ENCODE peak calls at places on chromosomes 11 and 22, in five cellular contexts. A is astrocyte of the spinal cord, K is RWPE1, Z is osteocyte, D is GM10248. P is an unnamed sample.

GRCh38 chr11:44246726-44247125 is 63.2 kb downstream of the ALX4 start:
- DNase-seq in A (no peak), K (no peak), Z (no peak), D (no peak), P (no peak)

GRCh38 chr11:1129666-1130160 is 28.0 kb upstream of the MUC5AC start:
- DNase-seq in A (no peak), K (no peak), Z (no peak), D (no peak), P (peak)

GRCh38 chr11:1817511-1817910 is 17.3 kb upstream of the SYT8 start:
- DNase-seq in A (no peak), K (peak), Z (no peak), D (no peak), P (no peak)

GRCh38 chr11:3014314-3014938 is 22.3 kb upstream of the NAP1L4 start:
- DNase-seq in A (peak), K (no peak), Z (no peak), D (no peak), P (no peak)

GRCh38 chr11:76680517-76681425 is 10.2 kb upstream of the LRRC32 start:
- DNase-seq in A (peak), K (peak), Z (peak), D (peak), P (peak)

GRCh38 chr11:72422414-72422813 is 11.9 kb downstream of the CLPB start:
- DNase-seq in A (no peak), K (no peak), Z (no peak), D (no peak), P (no peak)

GRCh38 chr11:16160146-16160545 is 196.2 kb downstream of the SOX6 start:
- DNase-seq in A (no peak), K (no peak), Z (no peak), D (no peak), P (no peak)

GRCh38 chr11:64436025-64436424 is 77.1 kb downstream of the RPS6KA4 start:
- DNase-seq in A (no peak), K (no peak), Z (no peak), D (no peak), P (no peak)

GRCh38 chr11:111586305-111586915 is 15.8 kb upstream of the SIK2 start:
- DNase-seq in A (peak), K (peak), Z (no peak), D (peak), P (peak)

GRCh38 chr22:49207008-49207775 is 620.5 kb downstream of the BRD1 start:
- DNase-seq in A (no peak), K (no peak), Z (peak), D (no peak), P (no peak)

GRCh38 chr11:119126675-119127268 is 5.4 kb downstream of the HINFP start:
- DNase-seq in A (no peak), K (no peak), Z (no peak), D (no peak), P (no peak)

GRCh38 chr22:17269607-17270261 is 50.5 kb upstream of the ADA2 start:
- DNase-seq in A (no peak), K (no peak), Z (no peak), D (no peak), P (no peak)

GRCh38 chr11:10809373-10810199 is 860 bp upstream of the EIF4G2 start:
- DNase-seq in A (peak), K (peak), Z (peak), D (no peak), P (peak)

GRCh38 chr11:86214710-86215109 is 29.8 kb upstream of the EED start:
- DNase-seq in A (no peak), K (no peak), Z (no peak), D (peak), P (peak)

GRCh38 chr11:114027396-114027795 is 32.1 kb upstream of the ZBTB16 start:
- DNase-seq in A (no peak), K (no peak), Z (no peak), D (no peak), P (no peak)

GRCh38 chr22:39431821-39432251 is 25.0 kb upstream of the MGAT3 start:
- DNase-seq in A (peak), K (no peak), Z (no peak), D (no peak), P (no peak)

GRCh38 chr22:37351268-37351667 is 69.0 kb downstream of the CYTH4 start:
- DNase-seq in A (no peak), K (no peak), Z (no peak), D (no peak), P (no peak)

GRCh38 chr11:47233989-47234668 is 14.5 kb downstream of the ACP2 start:
- DNase-seq in A (peak), K (no peak), Z (no peak), D (no peak), P (no peak)
- TF ChIP-seq CTCF in A (peak), K (no peak), Z (peak), D (no peak), P (no peak)

GRCh38 chr11:20387262-20388095 is at the start of gene PRMT3:
- DNase-seq in A (peak), K (peak), Z (peak), D (peak), P (peak)
- TF ChIP-seq CTCF in A (no peak), K (peak), Z (no peak), D (no peak), P (peak)

DNA sequence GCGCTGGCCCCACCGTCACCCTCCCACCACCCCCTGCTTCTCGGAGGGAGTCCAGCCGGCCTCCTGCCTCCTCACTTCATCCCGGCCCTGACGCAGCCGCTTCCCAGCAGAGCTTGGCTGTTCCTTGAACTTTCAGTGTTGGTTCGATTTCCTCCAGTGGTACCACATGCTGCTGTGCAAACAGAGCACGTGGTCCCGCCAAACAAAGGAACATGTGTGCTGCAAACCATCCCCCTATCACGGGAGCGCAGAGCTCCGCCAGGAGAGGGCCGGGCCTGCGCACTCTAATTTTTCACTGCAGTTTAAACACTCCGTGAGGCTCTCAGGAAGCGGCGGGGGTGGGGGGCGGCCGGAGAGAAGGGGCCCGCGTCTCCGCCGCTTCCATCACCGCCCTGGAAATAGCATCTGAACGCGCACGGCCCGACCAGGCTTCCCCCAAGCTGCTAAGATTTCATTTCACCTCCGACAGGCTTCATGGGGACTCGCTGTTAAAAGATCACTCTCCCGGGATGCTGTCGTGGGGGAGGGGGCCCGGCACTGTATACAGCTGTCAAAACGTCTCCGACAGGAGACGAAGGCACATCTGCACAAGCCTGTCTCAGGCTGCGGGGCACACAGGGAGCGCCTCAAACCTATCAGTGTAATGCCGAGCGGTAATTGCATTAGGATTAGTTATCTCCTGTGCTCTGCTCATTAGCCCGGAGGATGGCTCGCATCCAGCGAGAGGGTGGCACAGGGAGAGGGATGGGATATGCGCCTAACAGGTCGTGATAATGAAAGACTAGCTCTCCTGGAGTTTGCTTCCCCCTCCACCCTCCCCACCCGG is 269.9 kb upstream of the SORL1-AS1 start:
- DNase-seq in A (peak), K (peak), Z (peak), D (peak), P (peak)
- TF ChIP-seq CTCF in A (no peak), K (no peak), Z (peak), D (no peak), P (no peak)

GRCh38 chr22:46537221-46537945 is at the start of gene CELSR1:
- DNase-seq in A (no peak), K (no peak), Z (no peak), D (peak), P (peak)

GRCh38 chr22:46539169-46539568 is 1.7 kb upstream of the CELSR1 start:
- DNase-seq in A (no peak), K (no peak), Z (no peak), D (no peak), P (no peak)

GRCh38 chr22:46538816-46539163 is 1.4 kb upstream of the CELSR1 start:
- DNase-seq in A (no peak), K (no peak), Z (no peak), D (no peak), P (no peak)

GRCh38 chr22:46536559-46537220 is 730 bp downstream of the CELSR1 start:
- DNase-seq in A (no peak), K (no peak), Z (no peak), D (no peak), P (peak)

DNA sequence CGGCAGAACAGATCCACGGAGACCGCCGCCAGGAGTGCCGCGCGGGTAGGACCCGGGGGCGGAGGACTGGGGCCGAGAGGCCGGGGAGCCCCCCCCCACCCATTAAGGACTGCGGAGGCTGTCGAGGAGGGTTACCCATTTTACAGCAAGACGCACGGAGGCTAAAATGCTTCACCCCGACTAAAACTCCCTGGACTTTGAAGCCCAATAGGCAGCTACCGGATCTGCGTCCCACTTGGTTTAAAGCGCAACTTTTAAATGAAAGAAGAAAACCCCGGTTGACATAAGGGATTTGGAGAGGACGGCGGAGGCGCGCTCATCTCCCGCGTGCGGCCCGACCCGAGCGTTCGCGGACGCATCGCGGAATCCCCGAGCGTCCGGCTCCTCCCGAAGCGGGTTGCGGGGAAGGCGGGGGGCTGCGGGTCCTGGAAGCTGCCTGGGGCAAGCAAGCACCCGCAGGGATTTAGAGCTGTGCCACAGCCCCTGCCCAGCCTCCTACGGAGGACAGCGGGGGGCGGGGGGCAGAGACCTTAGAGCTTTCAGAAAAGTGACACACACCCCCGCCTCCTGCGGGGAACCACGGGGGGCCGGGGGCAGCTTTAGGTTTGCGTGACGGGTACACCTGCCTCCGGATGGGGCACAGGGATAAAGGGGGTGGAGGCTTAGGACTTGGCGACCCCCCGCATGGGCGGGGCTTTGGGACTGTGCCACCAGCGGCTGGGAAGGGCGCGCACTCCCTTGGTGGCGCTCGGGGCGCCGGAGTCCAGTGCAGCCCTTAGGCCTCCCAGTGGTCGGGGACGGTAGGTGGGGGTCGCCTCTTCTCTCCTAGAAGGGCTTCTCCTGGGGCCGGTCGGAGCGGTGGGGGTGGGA is 761 bp upstream of the CELSR1 start:
- DNase-seq in A (peak), K (no peak), Z (no peak), D (no peak), P (peak)
- TF ChIP-seq CTCF in A (peak), K (peak), Z (peak), D (no peak), P (no peak)

GRCh38 chr11:28242596-28242995 is 134.4 kb downstream of the METTL15 start:
- DNase-seq in A (no peak), K (no peak), Z (no peak), D (no peak), P (no peak)

GRCh38 chr11:28243596-28243995 is 135.4 kb downstream of the METTL15 start:
- DNase-seq in A (peak), K (no peak), Z (no peak), D (no peak), P (no peak)

GRCh38 chr11:28241760-28242159 is 133.6 kb downstream of the METTL15 start:
- DNase-seq in A (no peak), K (no peak), Z (no peak), D (no peak), P (no peak)

GRCh38 chr11:28245131-28245530 is 136.9 kb downstream of the METTL15 start:
- DNase-seq in A (peak), K (no peak), Z (no peak), D (no peak), P (no peak)

DNA sequence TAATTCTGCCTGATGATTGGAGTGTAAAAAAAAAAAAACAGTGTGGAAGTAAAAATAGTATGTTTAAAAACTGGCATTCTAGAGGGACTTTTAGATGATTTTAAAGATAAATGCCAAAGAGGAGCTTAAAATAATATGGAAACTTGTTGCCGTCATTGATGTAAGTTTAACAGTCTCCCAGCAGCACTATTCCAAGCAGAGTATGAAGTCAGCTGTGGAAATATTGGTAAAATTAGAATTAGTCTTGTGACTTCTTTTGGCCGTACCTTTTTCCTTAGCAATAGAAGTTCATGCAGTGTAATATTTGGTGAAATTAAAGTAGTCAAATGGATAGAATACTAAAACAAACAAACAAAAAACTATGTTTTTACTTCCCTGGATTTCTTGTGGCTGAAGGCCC is 134.9 kb downstream of the METTL15 start:
- DNase-seq in A (peak), K (no peak), Z (no peak), D (no peak), P (no peak)
- TF ChIP-seq CTCF in A (no peak), K (no peak), Z (no peak), D (no peak), P (no peak)

DNA sequence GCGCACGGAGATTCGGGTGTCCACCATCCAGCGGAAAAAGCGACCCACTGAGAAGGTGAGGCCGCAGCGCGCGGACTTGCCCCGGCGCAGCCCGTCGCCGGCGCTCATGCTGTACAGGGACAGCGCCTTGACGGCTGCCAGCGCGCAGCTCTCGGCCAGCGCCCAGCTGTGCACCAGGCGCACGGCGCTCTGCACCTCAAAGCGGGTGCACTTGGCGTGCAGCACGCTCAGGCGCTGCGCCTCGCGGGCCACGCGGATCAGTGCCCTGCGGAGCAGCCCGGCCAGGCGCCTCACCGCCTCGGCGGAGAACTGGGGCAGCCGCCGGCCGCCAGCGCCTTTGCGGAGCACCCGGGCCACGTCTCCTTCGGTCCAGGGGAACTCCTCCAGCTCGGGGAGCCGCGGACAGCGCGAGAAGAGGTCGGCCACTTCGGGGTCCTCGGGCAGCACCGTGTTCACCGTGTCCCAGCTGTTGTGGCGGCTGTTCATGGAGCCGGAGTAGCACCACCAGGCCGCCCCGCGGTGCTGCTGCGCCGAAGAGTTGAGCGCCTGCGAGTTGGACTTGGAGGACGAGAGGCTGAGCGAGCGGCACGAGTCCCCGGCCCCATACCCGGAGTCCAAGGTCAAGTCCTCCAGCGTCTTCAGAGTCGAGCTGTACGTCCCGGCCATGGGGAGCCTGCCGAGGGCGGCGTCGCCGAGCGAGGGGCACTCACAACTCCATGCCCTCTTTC is 728 bp downstream of the ABTB2 start:
- DNase-seq in A (peak), K (peak), Z (no peak), D (peak), P (peak)
- TF ChIP-seq CTCF in A (peak), K (no peak), Z (peak), D (peak), P (no peak)

GRCh38 chr11:102367364-102367763 is 20.4 kb downstream of the BIRC2 start:
- DNase-seq in A (peak), K (no peak), Z (no peak), D (no peak), P (no peak)
- TF ChIP-seq CTCF in A (no peak), K (no peak), Z (peak), D (no peak), P (peak)

DNA sequence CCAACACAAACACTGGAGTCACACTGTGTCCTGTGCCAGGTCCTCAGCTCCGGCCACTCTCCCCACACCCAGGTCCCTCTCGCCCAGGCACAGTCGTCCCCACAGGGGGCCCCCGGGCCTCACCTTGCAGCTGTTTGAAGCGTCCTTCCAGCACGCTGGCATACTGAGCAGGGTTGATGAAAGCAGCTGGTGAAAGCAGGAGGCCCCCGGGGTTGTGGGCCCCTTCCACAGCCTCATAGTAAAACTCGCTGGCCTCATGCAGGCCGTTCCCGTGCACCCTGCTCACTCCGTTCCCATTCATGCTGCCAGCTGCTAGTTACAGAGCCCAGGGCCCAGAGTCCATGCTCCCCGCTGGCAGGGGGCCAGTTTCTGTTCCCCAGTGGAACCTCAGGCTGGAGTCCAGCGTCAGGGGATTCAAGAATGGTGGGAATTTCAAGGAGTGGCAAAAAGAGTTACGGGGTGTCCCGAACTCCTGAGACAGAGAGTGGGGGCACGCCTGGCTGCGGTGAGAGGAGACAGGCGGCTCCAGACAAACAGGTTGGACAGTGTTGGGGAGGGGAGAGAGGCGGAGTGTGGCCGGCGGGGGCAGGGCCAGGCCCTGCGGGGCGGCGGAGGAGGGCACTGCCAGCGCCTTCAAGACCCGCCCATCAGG is 10.6 kb downstream of the SPTBN2 start:
- DNase-seq in A (no peak), K (peak), Z (no peak), D (no peak), P (peak)
- TF ChIP-seq CTCF in A (no peak), K (no peak), Z (no peak), D (no peak), P (peak)

P was measured in Calu3.